ENCODE peak calls at places on chromosomes 11 and 22, in eight cellular contexts. I is mesenchymal stem cell; T is AG10803; B is NCI-H1092; K is astrocyte of the spinal cord; Z is activated T-cell treated with anti-CD3 and anti-CD28 coated beads for 4 hours; W is CD4-positive, CD25-positive, alpha-beta regulatory T cell; H is retina. D is an unnamed sample.
A peak's percentile ranks its signal among the peaks of the same experiment; 100 is the strongest.

GRCh38 chr11:78961186-78961782 is 386.6 kb upstream of the NARS2 start:
- DNase-seq in I (peak; percentile 37), T (peak; percentile 29), B (peak; percentile 64), K (peak; percentile 33), Z (no peak), W (no peak), H (no peak), D (no peak)

GRCh38 chr22:48779211-48779643 is 1048.4 kb downstream of the BRD1 start:
- DNase-seq in I (no peak), T (no peak), B (no peak), K (no peak), Z (no peak), W (no peak), H (no peak), D (no peak)

GRCh38 chr22:50696799-50697561 is 24.4 kb downstream of the SHANK3 start:
- DNase-seq in I (peak; percentile 33), T (peak; percentile 11), B (no peak), K (no peak), Z (no peak), W (no peak), H (peak; percentile 74), D (no peak)

GRCh38 chr11:45332486-45332934 is 46.4 kb upstream of the SYT13 start:
- DNase-seq in I (peak; percentile 61), T (peak; percentile 23), B (peak; percentile 42), K (peak; percentile 30), Z (peak; percentile 38), W (peak; percentile 37), H (peak; percentile 68), D (no peak)

GRCh38 chr11:63871962-63872832 is 33.3 kb downstream of the MARK2 start:
- DNase-seq in I (peak; percentile 98), T (peak; percentile 97), B (peak; percentile 50), K (peak; percentile 89), Z (no peak), W (no peak), H (peak; percentile 71), D (peak; percentile 15)

GRCh38 chr11:12287009-12287373 is 90.4 kb upstream of the PARVA start:
- DNase-seq in I (peak; percentile 97), T (peak; percentile 97), B (no peak), K (peak; percentile 98), Z (no peak), W (no peak), H (no peak), D (no peak)

GRCh38 chr11:119795231-119795630 is 66.2 kb upstream of the NECTIN1 start:
- DNase-seq in I (no peak), T (peak; percentile 82), B (no peak), K (peak; percentile 86), Z (no peak), W (no peak), H (no peak), D (no peak)

GRCh38 chr11:133343951-133344350 is 188.3 kb downstream of the OPCML start:
- DNase-seq in I (no peak), T (no peak), B (no peak), K (peak; percentile 64), Z (no peak), W (no peak), H (no peak), D (no peak)

GRCh38 chr22:23845661-23846469 is 7.1 kb upstream of the DERL3 start:
- DNase-seq in I (no peak), T (no peak), B (no peak), K (no peak), Z (no peak), W (no peak), H (no peak), D (no peak)

GRCh38 chr22:22748297-22748743 is 103.9 kb downstream of the GGTLC2 start:
- DNase-seq in I (peak; percentile 20), T (peak; percentile 51), B (no peak), K (peak; percentile 33), Z (peak; percentile 35), W (peak; percentile 24), H (peak; percentile 62), D (peak; percentile 16)

GRCh38 chr22:24423519-24424000 is 3.8 kb upstream of the ADORA2A start:
- DNase-seq in I (no peak), T (no peak), B (no peak), K (no peak), Z (peak; percentile 54), W (peak; percentile 59), H (peak; percentile 59), D (peak; percentile 52)